ENCODE peak calls at places on chromosome 3, in four cellular contexts. One of them, this sample, is unnamed.

GRCh38 chr3:126634803-126635202 is 20.1 kb downstream of the TXNRD3 start:
- DNase-seq in AG08396: no peak
- DNase-seq in activated CD8-positive, alpha-beta memory T cell treated with anti-CD3 and anti-CD28 coated beads for 48 hours: no peak
- DNase-seq in NCI-H2029 treated with DMSO at 0.1 percent for 48 hours: no peak
- DNase-seq in this sample: no peak

GRCh38 chr3:187367561-187368103 is 553 bp upstream of the RTP4 start:
- DNase-seq in AG08396: no peak
- DNase-seq in activated CD8-positive, alpha-beta memory T cell treated with anti-CD3 and anti-CD28 coated beads for 48 hours: no peak
- DNase-seq in NCI-H2029 treated with DMSO at 0.1 percent for 48 hours: no peak
- DNase-seq in this sample: peak; percentile 19

GRCh38 chr3:64666171-64666581 is 21.6 kb downstream of the ADAMTS9 start:
- DNase-seq in AG08396: peak; percentile 18
- DNase-seq in activated CD8-positive, alpha-beta memory T cell treated with anti-CD3 and anti-CD28 coated beads for 48 hours: no peak
- DNase-seq in NCI-H2029 treated with DMSO at 0.1 percent for 48 hours: no peak
- DNase-seq in this sample: no peak

GRCh38 chr3:12603969-12604368 is 47.1 kb downstream of the MKRN2 start:
- DNase-seq in AG08396: no peak
- DNase-seq in activated CD8-positive, alpha-beta memory T cell treated with anti-CD3 and anti-CD28 coated beads for 48 hours: no peak
- DNase-seq in NCI-H2029 treated with DMSO at 0.1 percent for 48 hours: no peak
- DNase-seq in this sample: no peak

GRCh38 chr3:112010631-112011030 is 11.9 kb downstream of the TAGLN3 start:
- DNase-seq in AG08396: no peak
- DNase-seq in activated CD8-positive, alpha-beta memory T cell treated with anti-CD3 and anti-CD28 coated beads for 48 hours: no peak
- DNase-seq in NCI-H2029 treated with DMSO at 0.1 percent for 48 hours: no peak
- DNase-seq in this sample: no peak

GRCh38 chr3:176916777-176917176 is 280.5 kb downstream of the TBL1XR1 start:
- DNase-seq in AG08396: no peak
- DNase-seq in activated CD8-positive, alpha-beta memory T cell treated with anti-CD3 and anti-CD28 coated beads for 48 hours: no peak
- DNase-seq in NCI-H2029 treated with DMSO at 0.1 percent for 48 hours: peak; percentile 87
- DNase-seq in this sample: no peak

GRCh38 chr3:46947981-46948791 is 28.4 kb downstream of the CCDC12 start:
- DNase-seq in AG08396: no peak
- DNase-seq in activated CD8-positive, alpha-beta memory T cell treated with anti-CD3 and anti-CD28 coated beads for 48 hours: no peak
- DNase-seq in NCI-H2029 treated with DMSO at 0.1 percent for 48 hours: peak; percentile 44
- DNase-seq in this sample: peak; percentile 51

GRCh38 chr3:136862611-136862951 is 573 bp downstream of the NCK1 start:
- DNase-seq in AG08396: peak; percentile 60
- DNase-seq in activated CD8-positive, alpha-beta memory T cell treated with anti-CD3 and anti-CD28 coated beads for 48 hours: peak; percentile 21
- DNase-seq in NCI-H2029 treated with DMSO at 0.1 percent for 48 hours: peak; percentile 56
- DNase-seq in this sample: peak; percentile 48

GRCh38 chr3:160725326-160725725 is 30.7 kb upstream of the PPM1L start:
- DNase-seq in AG08396: no peak
- DNase-seq in activated CD8-positive, alpha-beta memory T cell treated with anti-CD3 and anti-CD28 coated beads for 48 hours: no peak
- DNase-seq in NCI-H2029 treated with DMSO at 0.1 percent for 48 hours: no peak
- DNase-seq in this sample: no peak

GRCh38 chr3:10941972-10942371 is 50.6 kb upstream of the SLC6A1 start:
- DNase-seq in AG08396: peak; percentile 36
- DNase-seq in activated CD8-positive, alpha-beta memory T cell treated with anti-CD3 and anti-CD28 coated beads for 48 hours: no peak
- DNase-seq in NCI-H2029 treated with DMSO at 0.1 percent for 48 hours: no peak
- DNase-seq in this sample: no peak

GRCh38 chr3:46916278-46916677 is 38.8 kb downstream of the PTH1R start:
- DNase-seq in AG08396: no peak
- DNase-seq in activated CD8-positive, alpha-beta memory T cell treated with anti-CD3 and anti-CD28 coated beads for 48 hours: no peak
- DNase-seq in NCI-H2029 treated with DMSO at 0.1 percent for 48 hours: no peak
- DNase-seq in this sample: no peak

GRCh38 chr3:47324278-47324865 is 41.6 kb downstream of the KLHL18 start:
- DNase-seq in AG08396: peak; percentile 85
- DNase-seq in activated CD8-positive, alpha-beta memory T cell treated with anti-CD3 and anti-CD28 coated beads for 48 hours: no peak
- DNase-seq in NCI-H2029 treated with DMSO at 0.1 percent for 48 hours: peak; percentile 68
- DNase-seq in this sample: no peak

GRCh38 chr3:61725851-61726333 is 164.5 kb downstream of the PTPRG start:
- DNase-seq in AG08396: peak; percentile 56
- DNase-seq in activated CD8-positive, alpha-beta memory T cell treated with anti-CD3 and anti-CD28 coated beads for 48 hours: no peak
- DNase-seq in NCI-H2029 treated with DMSO at 0.1 percent for 48 hours: no peak
- DNase-seq in this sample: no peak

GRCh38 chr3:125512135-125512920 is 7.7 kb downstream of the SNX4 start:
- DNase-seq in AG08396: no peak
- DNase-seq in activated CD8-positive, alpha-beta memory T cell treated with anti-CD3 and anti-CD28 coated beads for 48 hours: no peak
- DNase-seq in NCI-H2029 treated with DMSO at 0.1 percent for 48 hours: no peak
- DNase-seq in this sample: no peak

GRCh38 chr3:126216416-126216815 is 36.0 kb upstream of the ALDH1L1 start:
- DNase-seq in AG08396: peak; percentile 54
- DNase-seq in activated CD8-positive, alpha-beta memory T cell treated with anti-CD3 and anti-CD28 coated beads for 48 hours: no peak
- DNase-seq in NCI-H2029 treated with DMSO at 0.1 percent for 48 hours: no peak
- DNase-seq in this sample: no peak